ENCODE peak calls at places on chromosome 10, in nine cellular contexts. P, G, F, W, U, E, D, A and S are unnamed samples.
A peak's percentile ranks its signal among the peaks of the same experiment; 100 is the strongest.

GRCh38 chr10:37952051-37952815 is 24.2 kb downstream of the ZNF25 start:
- DNase-seq in W (no peak), F (no peak), E (no peak), G (no peak), P (no peak), D (no peak), U (peak; percentile 52), A (no peak), S (no peak)

GRCh38 chr10:97640868-97641811 is 669 bp downstream of the PI4K2A start:
- DNase-seq in U (peak; percentile 70), D (no peak), G (peak; percentile 49), F (peak; percentile 24), A (peak; percentile 47), W (peak; percentile 33), P (no peak), E (peak; percentile 31), S (no peak)

GRCh38 chr10:74097776-74098175 is 52.9 kb downstream of the AP3M1 start:
- DNase-seq in G (no peak), F (no peak), U (no peak), P (no peak), D (no peak), W (no peak), A (no peak), E (no peak), S (no peak)

GRCh38 chr10:72840319-72840718 is 53.2 kb upstream of the OIT3 start:
- DNase-seq in F (no peak), G (no peak), A (no peak), E (no peak), W (no peak), U (no peak), D (no peak), P (no peak), S (no peak)

GRCh38 chr10:131050162-131050766 is 261.3 kb downstream of the TCERG1L start:
- DNase-seq in F (no peak), U (peak; percentile 44), D (no peak), W (no peak), G (no peak), E (no peak), P (no peak), A (no peak), S (no peak)

GRCh38 chr10:3194871-3195270 is 22.3 kb upstream of the PITRM1 start:
- DNase-seq in U (no peak), W (no peak), F (no peak), P (no peak), A (no peak), E (no peak), G (no peak), D (no peak), S (no peak)

GRCh38 chr10:11886851-11887250 is 63.7 kb downstream of the PROSER2 start:
- DNase-seq in A (no peak), F (no peak), W (no peak), P (no peak), G (no peak), U (no peak), D (no peak), E (no peak), S (no peak)

GRCh38 chr10:48788551-48788950 is 103.9 kb downstream of the WDFY4 start:
- DNase-seq in F (no peak), P (no peak), U (no peak), A (no peak), W (no peak), G (no peak), D (no peak), E (no peak), S (no peak)

GRCh38 chr10:8061274-8062211 is 7.1 kb downstream of the GATA3 start:
- DNase-seq in F (no peak), D (no peak), U (peak; percentile 90), G (no peak), A (no peak), E (peak; percentile 26), P (peak; percentile 44), W (no peak), S (peak; percentile 79)

GRCh38 chr10:8060704-8061121 is 6.2 kb downstream of the GATA3 start:
- DNase-seq in G (no peak), A (no peak), E (peak; percentile 8), W (no peak), U (no peak), D (no peak), F (no peak), P (no peak), S (no peak)

GRCh38 chr10:8059191-8059936 is 4.9 kb downstream of the GATA3 start:
- DNase-seq in P (no peak), G (no peak), D (no peak), E (peak; percentile 20), W (no peak), F (no peak), A (peak; percentile 17), U (no peak), S (peak; percentile 86)

GRCh38 chr10:8058274-8059111 is 4.0 kb downstream of the GATA3 start:
- DNase-seq in E (no peak), P (no peak), W (no peak), F (no peak), G (no peak), D (no peak), A (no peak), U (no peak), S (no peak)

DNA sequence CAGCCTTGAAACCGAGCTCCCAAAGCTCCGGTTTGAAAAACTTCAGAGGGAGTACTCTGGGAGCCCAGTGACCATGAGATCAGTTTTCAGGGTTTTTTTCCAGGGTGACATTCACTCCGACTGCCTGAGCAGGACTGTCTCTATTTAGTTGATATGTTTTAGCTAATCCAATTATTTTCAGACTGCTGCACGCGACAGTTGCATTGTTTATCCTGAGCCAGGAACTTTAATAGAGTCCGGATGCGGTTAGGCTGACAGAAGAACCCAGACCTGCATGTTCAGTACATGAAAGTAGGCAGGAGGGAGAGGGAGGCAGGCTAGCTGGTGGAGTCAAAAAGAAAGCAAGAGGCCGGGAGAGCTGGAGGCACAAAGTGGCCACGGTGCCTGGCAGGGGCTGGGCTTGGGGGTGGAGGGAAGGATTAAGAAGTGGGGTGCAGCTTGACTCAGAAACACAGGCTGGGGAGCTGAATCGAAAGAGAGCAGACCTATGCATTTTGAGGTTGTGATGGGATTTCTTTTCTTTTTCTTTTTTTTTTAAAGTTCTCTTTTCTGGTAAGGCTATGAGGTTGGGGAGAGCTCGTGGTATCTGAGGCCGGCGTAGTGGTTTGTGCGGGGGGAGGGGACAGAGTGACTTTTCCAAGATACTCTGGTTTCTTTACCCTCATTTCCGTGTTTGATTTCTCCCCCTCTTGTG is 5.7 kb downstream of the GATA3 start:
- DNase-seq in A (peak; percentile 41), E (peak; percentile 69), U (no peak), F (no peak), P (peak; percentile 43), G (no peak), W (no peak), D (no peak), S (peak; percentile 95)
- H3K4me3 ChIP-seq in A (no peak overlapping the region), E (no peak overlapping the region), U (no peak overlapping the region), F (no peak overlapping the region), P (peak overlapping the region; percentile 42), G (no peak overlapping the region), W (no peak overlapping the region), D (peak overlapping the region; percentile 6), S (peak overlapping the region; percentile 53)

DNA sequence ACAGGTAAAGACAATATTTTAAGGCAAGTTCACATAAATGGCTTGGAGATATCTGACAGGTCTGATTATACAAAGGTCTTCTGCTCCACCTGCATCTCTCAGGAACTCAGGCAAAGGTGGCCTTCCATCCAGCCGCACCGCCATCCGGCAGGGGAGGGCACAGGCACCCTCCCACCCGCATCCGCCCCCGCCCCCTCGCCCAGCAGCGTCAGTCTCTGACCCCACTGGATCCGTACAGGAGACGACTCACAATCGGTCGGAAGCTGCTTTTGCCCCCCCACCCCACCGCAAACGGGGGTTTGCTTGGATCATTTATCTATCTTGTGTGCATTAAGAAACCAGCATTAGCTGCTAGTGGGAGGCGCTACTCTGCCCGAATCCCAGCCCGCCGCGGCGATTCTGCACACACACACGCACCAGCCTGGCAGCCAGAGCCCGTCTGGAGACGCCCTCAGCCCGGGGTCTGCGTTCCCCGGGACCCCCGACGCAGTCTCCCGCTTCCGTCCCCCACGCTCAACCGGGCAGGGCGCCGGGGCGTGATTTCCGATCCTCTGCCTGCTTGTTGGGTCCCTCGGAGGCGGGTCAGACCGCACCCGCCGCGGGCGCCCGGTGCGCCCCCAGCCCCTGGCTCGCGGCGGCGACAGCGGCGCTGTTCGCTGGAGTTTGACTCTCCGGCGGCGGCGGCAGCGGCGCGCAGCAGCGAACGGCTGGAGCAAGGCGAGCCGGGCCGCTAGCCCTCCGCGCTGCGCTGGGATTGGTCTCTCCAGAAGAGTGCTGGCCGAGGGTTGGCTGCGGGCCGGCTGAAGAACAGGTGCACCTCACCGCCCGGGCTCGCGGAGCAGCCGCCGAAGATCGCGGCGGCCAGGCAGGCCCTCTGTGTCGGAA is 820 bp upstream of the NRG3 start:
- DNase-seq in E (peak; percentile 85), D (peak; percentile 56), G (peak; percentile 73), U (peak; percentile 89), W (no peak), A (no peak), P (no peak), F (peak; percentile 46), S (no peak)
- H3K4me3 ChIP-seq in E (peak overlapping the region; percentile 84), D (peak overlapping the region; percentile 42), G (peak overlapping the region; percentile 42), U (no peak overlapping the region), W (no peak overlapping the region), A (no peak overlapping the region), P (no peak overlapping the region), F (peak overlapping the region; percentile 48), S (no peak overlapping the region)

GRCh38 chr10:8051109-8051781 is 3.2 kb upstream of the GATA3 start:
- DNase-seq in W (no peak), F (no peak), P (no peak), D (no peak), U (peak; percentile 87), E (peak; percentile 38), G (no peak), A (no peak), S (no peak)

GRCh38 chr10:8049151-8049873 is 5.2 kb upstream of the GATA3 start:
- DNase-seq in E (peak; percentile 32), W (no peak), D (no peak), A (no peak), G (no peak), P (no peak), F (no peak), U (peak; percentile 86), S (no peak)

GRCh38 chr10:8050561-8051108 is 3.9 kb upstream of the GATA3 start:
- DNase-seq in F (no peak), G (peak; percentile 38), U (peak; percentile 89), D (peak; percentile 50), W (no peak), P (no peak), E (peak; percentile 67), A (no peak), S (no peak)

GRCh38 chr10:8048281-8049008 is 6.0 kb upstream of the GATA3 start:
- DNase-seq in E (no peak), D (peak; percentile 46), U (no peak), G (no peak), A (no peak), W (no peak), P (peak; percentile 39), F (no peak), S (no peak)

DNA sequence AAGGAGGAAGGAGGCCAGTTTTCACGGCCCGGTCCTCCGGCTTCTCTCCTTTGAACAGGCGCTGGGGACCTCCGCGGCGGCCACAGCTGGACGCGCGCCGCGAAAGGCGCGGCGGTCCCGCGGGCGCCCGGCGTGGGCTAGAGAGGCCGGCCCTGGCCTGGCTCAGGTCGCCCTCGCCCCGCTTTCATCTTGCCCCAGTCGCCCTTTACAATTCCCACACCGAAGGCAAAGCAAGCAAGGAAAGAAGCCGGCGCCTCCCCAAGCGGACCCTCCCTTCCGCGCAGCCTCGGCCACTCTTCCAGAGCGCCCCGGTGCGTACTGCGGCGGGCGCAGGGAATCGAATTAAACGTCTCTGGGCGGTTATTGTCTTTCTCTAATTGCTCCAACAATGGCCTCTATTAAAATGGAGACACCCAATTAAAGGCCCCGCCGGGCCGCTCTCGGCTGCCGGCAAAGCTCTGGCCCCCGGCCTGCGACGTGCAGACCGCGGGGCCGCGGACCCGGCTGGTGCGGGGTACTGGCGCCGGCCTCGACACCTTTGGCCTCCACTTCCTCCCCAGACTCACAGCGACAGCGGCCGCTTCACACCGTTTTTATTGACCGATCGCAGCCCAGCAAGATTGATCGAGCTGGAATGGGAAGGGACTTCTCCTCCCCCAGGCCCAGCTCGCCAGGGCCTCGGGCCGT is 4.5 kb upstream of the GATA3 start:
- DNase-seq in E (peak; percentile 58), D (no peak), P (no peak), U (peak; percentile 90), F (no peak), G (no peak), A (no peak), W (no peak), S (no peak)
- H3K4me3 ChIP-seq in E (peak overlapping the region; percentile 9), D (peak overlapping the region; percentile 65), P (peak overlapping the region; percentile 34), U (peak overlapping the region; percentile 44), F (peak overlapping the region; percentile 57), G (peak overlapping the region; percentile 42), A (no peak overlapping the region), W (peak overlapping the region; percentile 12), S (peak overlapping the region; percentile 15)

DNA sequence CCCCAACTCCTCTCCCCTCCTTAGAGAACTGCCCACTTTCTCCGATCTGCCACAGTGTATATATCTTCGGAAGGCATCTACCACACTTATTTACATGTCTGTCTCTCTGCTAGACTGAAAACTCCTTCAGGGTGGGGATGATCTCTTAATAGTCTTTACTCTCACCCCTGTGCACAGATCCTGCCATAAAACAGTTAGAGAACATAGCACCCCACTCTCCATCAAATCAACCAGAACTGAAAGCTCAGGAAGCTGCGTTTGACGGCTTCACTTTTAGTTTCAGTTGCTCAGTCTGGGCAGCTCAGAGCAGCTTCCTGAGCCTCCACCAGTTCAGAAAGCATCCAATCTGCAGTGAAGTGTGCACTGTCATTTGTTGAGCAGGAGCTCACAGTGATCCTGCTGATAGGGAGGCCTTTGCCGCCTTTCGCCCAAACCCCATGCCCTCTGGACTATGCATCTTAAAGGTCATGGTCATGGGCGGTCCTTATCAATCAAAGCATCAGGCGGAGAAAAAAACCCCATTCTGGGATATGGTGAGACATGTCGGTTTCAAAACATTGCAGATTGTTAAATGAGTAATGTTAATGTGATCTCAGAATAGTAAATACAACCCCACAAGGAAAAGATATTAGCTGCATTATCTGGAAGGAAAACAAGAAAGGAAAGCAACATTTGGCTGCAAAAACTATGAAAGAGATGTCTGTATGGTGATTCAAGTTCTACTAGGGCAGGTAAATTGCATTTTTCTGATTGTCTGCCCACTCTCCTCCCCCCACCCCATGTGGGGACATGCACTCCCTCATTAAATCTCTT is 167.1 kb upstream of the ADO start:
- DNase-seq in P (peak; percentile 46), A (peak; percentile 82), G (peak; percentile 46), W (no peak), D (no peak), F (no peak), U (no peak), E (no peak), S (peak; percentile 64)
- H3K4me3 ChIP-seq in P (peak overlapping the region; percentile 48), A (peak overlapping the region; percentile 63), G (peak overlapping the region; percentile 32), W (no peak overlapping the region), D (peak overlapping the region; percentile 29), F (peak overlapping the region; percentile 17), U (no peak overlapping the region), E (no peak overlapping the region), S (peak overlapping the region; percentile 28)